ENCODE peak calls at places on chromosome 22, in five cellular contexts. Q is activated T-cell treated with anti-CD3 and anti-CD28 coated beads for 4 hours; N is stimulated activated CD4-positive, alpha-beta T cell treated with anti-CD3 and anti-CD28 coated beads, Interleukin-15, amount 100 ng/mL, for 1 hour; H is activated CD4-positive, alpha-beta T cell treated with anti-CD3 and anti-CD28 coated beads for 1 hour; B is HS-27A. S is an unnamed sample.
A peak's percentile ranks its signal among the peaks of the same experiment; 100 is the strongest.

GRCh38 chr22:44489817-44490216 is 8.2 kb downstream of the RTL6 start:
- DNase-seq in N (no peak), Q (no peak), B (no peak), H (no peak), S (no peak)

GRCh38 chr22:37818397-37819099 is 4.6 kb upstream of the GALR3 start:
- DNase-seq in Q (peak; percentile 43), N (peak; percentile 33), H (peak; percentile 47), B (no peak), S (peak; percentile 91)

GRCh38 chr22:30312053-30312452 is 14.7 kb downstream of the TBC1D10A start:
- DNase-seq in Q (no peak), N (no peak), B (no peak), H (no peak), S (no peak)

GRCh38 chr22:37411655-37412054 is 15.6 kb downstream of the ELFN2 start:
- DNase-seq in Q (no peak), H (no peak), B (no peak), N (no peak), S (no peak)

GRCh38 chr22:29306830-29307657 is 594 bp downstream of the GAS2L1 start:
- DNase-seq in N (no peak), B (no peak), H (no peak), Q (no peak), S (peak; percentile 98)

GRCh38 chr22:30324008-30324730 is 2.6 kb downstream of the TBC1D10A start:
- DNase-seq in N (no peak), B (no peak), Q (no peak), H (no peak), S (no peak)

GRCh38 chr22:36194971-36195370 is 6.6 kb downstream of the APOL4 start:
- DNase-seq in H (peak; percentile 20), N (no peak), B (no peak), Q (no peak), S (peak; percentile 60)

GRCh38 chr22:22951035-22951434 is 63.4 kb downstream of the IGLL5 start:
- DNase-seq in H (no peak), Q (no peak), B (no peak), N (no peak), S (no peak)

GRCh38 chr22:16783930-16784354 is 41.3 kb downstream of the XKR3 start:
- DNase-seq in Q (no peak), N (no peak), H (no peak), B (peak; percentile 12), S (peak; percentile 31)

GRCh38 chr22:35465109-35465701 is 65.3 kb downstream of the MCM5 start:
- DNase-seq in Q (no peak), N (no peak), B (no peak), H (no peak), S (peak; percentile 39)

GRCh38 chr22:37022483-37023337 is 3.2 kb downstream of the MPST start:
- DNase-seq in Q (no peak), B (no peak), N (no peak), H (no peak), S (no peak)

GRCh38 chr22:31829505-31829904 is 75.7 kb downstream of the DEPDC5 start:
- DNase-seq in B (peak; percentile 83), N (no peak), H (no peak), Q (peak; percentile 4), S (no peak)

GRCh38 chr22:48320048-48320655 is 1507.5 kb downstream of the BRD1 start:
- DNase-seq in Q (no peak), B (no peak), H (no peak), N (no peak), S (no peak)

GRCh38 chr22:38305481-38306448 is 11.5 kb downstream of the CSNK1E start:
- DNase-seq in N (no peak), Q (peak; percentile 12), B (no peak), H (no peak), S (peak; percentile 87)

GRCh38 chr22:20427945-20428417 is 9.6 kb downstream of the SCARF2 start:
- DNase-seq in H (no peak), Q (no peak), N (no peak), B (no peak), S (no peak)

GRCh38 chr22:41833369-41834004 is 582 bp downstream of the SREBF2 start:
- DNase-seq in N (peak; percentile 12), H (peak; percentile 16), B (no peak), Q (peak; percentile 19), S (peak; percentile 69)

GRCh38 chr22:39300198-39300830 is 19.1 kb downstream of the RPL3 start:
- DNase-seq in Q (no peak), B (no peak), N (no peak), H (no peak), S (peak; percentile 67)

GRCh38 chr22:18991138-18991432 is 55.0 kb upstream of the PRODH start:
- DNase-seq in H (no peak), N (no peak), B (no peak), Q (no peak), S (no peak)

GRCh38 chr22:47395481-47395880 is 633.0 kb downstream of the TBC1D22A start:
- DNase-seq in B (no peak), N (no peak), Q (no peak), H (no peak), S (no peak)

GRCh38 chr22:45994516-45995404 is 17.8 kb upstream of the WNT7B start:
- DNase-seq in Q (peak; percentile 83), N (peak; percentile 60), B (no peak), H (peak; percentile 72), S (peak; percentile 95)

GRCh38 chr22:45602824-45603301 is 68.8 kb upstream of the ATXN10 start:
- DNase-seq in H (no peak), Q (no peak), B (no peak), N (no peak), S (peak; percentile 91)

GRCh38 chr22:20211997-20212753 is 55.9 kb downstream of the RTN4R start:
- DNase-seq in B (no peak), Q (no peak), H (no peak), N (no peak), S (peak; percentile 63)

GRCh38 chr22:29719894-29720645 is at the start of gene CABP7:
- DNase-seq in Q (no peak), B (no peak), H (no peak), N (no peak), S (peak; percentile 88)

GRCh38 chr22:19902245-19902699 is 39.3 kb upstream of the COMT start:
- DNase-seq in N (no peak), B (no peak), H (no peak), Q (no peak), S (no peak)

GRCh38 chr22:31044262-31044861 is 36.8 kb upstream of the SMTN start:
- DNase-seq in N (no peak), B (no peak), Q (no peak), H (no peak), S (no peak)

S was measured in H7.